ENCODE peak calls at places on chromosomes 5 and 9, in five cellular contexts. W is colonic mucosa, V is GM12865, C is pancreas, U is heart left ventricle. I is an unnamed sample.

GRCh38 chr9:104276709-104277245 is 182.7 kb downstream of the SMC2 start:
- DNase-seq in W (no peak), V (no peak), C (no peak), U (no peak), I (no peak)

GRCh38 chr9:15606667-15607472 is 54.0 kb downstream of the CCDC171 start:
- DNase-seq in W (peak), V (peak), C (no peak), U (no peak), I (no peak)

GRCh38 chr9:69273162-69273561 is 51.9 kb upstream of the ENTREP1 start:
- DNase-seq in W (no peak), V (no peak), C (no peak), U (peak), I (no peak)

GRCh38 chr9:136338511-136338910 is 11.2 kb downstream of the GPSM1 start:
- DNase-seq in W (no peak), V (no peak), C (peak), U (no peak), I (no peak)

GRCh38 chr5:153523196-153523595 is 32.7 kb downstream of the GRIA1 start:
- DNase-seq in W (no peak), V (no peak), C (no peak), U (no peak), I (no peak)

GRCh38 chr9:37582548-37583157 is 6.5 kb upstream of the FBXO10 start:
- DNase-seq in W (no peak), V (peak), C (no peak), U (no peak), I (no peak)

GRCh38 chr5:15966066-15966640 is 213.4 kb downstream of the MARCHF11 start:
- DNase-seq in W (no peak), V (no peak), C (no peak), U (no peak), I (no peak)

GRCh38 chr5:103111458-103111857 is 8.5 kb downstream of the GIN1 start:
- DNase-seq in W (no peak), V (no peak), C (no peak), U (no peak), I (no peak)

GRCh38 chr9:125966959-125967711 is 220.0 kb downstream of the PBX3 start:
- DNase-seq in W (no peak), V (no peak), C (no peak), U (no peak), I (no peak)

GRCh38 chr5:73031839-73032238 is 76.0 kb downstream of the FCHO2 start:
- DNase-seq in W (no peak), V (no peak), C (peak), U (no peak), I (no peak)

GRCh38 chr5:65209341-65209740 is 272.4 kb downstream of the ADAMTS6 start:
- DNase-seq in W (no peak), V (no peak), C (no peak), U (no peak), I (no peak)

GRCh38 chr5:178104492-178104891 is 8.8 kb upstream of the N4BP3 start:
- DNase-seq in W (peak), V (no peak), C (no peak), U (no peak), I (no peak)

GRCh38 chr9:35395076-35395675 is 94.7 kb upstream of the RUSC2 start:
- DNase-seq in W (no peak), V (no peak), C (no peak), U (no peak), I (no peak)

GRCh38 chr5:23840083-23840482 is 332.7 kb downstream of the PRDM9 start:
- DNase-seq in W (no peak), V (no peak), C (no peak), U (no peak), I (no peak)

GRCh38 chr5:94469889-94470288 is 148.5 kb downstream of the KIAA0825 start:
- DNase-seq in W (no peak), V (no peak), C (no peak), U (no peak), I (no peak)

GRCh38 chr5:62572918-62573514 is 5.6 kb upstream of the LRRC70 start:
- DNase-seq in W (no peak), V (no peak), C (no peak), U (no peak), I (no peak)

GRCh38 chr9:134258828-134259546 is 67.3 kb upstream of the RXRA start:
- DNase-seq in W (no peak), V (no peak), C (peak), U (peak), I (no peak)

GRCh38 chr9:35757527-35758275 is 3.6 kb upstream of the MSMP start:
- DNase-seq in W (no peak), V (no peak), C (no peak), U (peak), I (no peak)

GRCh38 chr9:15086096-15087030 is 176.1 kb upstream of the FREM1 start:
- DNase-seq in W (no peak), V (no peak), C (peak), U (no peak), I (no peak)

GRCh38 chr9:131289301-131290038 is at the start of gene PLPP7:
- DNase-seq in W (no peak), V (peak), C (no peak), U (peak), I (no peak)

GRCh38 chr9:86732514-86732913 is 214.8 kb downstream of the GAS1 start:
- DNase-seq in W (no peak), V (no peak), C (no peak), U (no peak), I (no peak)

GRCh38 chr5:142248853-142249462 is 75.9 kb downstream of the SPRY4 start:
- DNase-seq in W (peak), V (no peak), C (no peak), U (peak), I (no peak)

GRCh38 chr9:69822091-69822750 is 1.6 kb downstream of the CFAP95 start:
- DNase-seq in W (no peak), V (no peak), C (no peak), U (no peak), I (no peak)

GRCh38 chr5:73298251-73299016 is 125.4 kb downstream of the TMEM174 start:
- DNase-seq in W (no peak), V (no peak), C (no peak), U (no peak), I (no peak)

GRCh38 chr9:130339306-130339705 is 73.7 kb downstream of the HMCN2 start:
- DNase-seq in W (no peak), V (no peak), C (no peak), U (no peak), I (no peak)

GRCh38 chr5:66861402-66861801 is 265.2 kb downstream of the MAST4 start:
- DNase-seq in W (no peak), V (no peak), C (no peak), U (no peak), I (no peak)

GRCh38 chr5:140295414-140295813 is 7.5 kb downstream of the PFDN1 start:
- DNase-seq in W (peak), V (peak), C (no peak), U (peak), I (peak)

DNA sequence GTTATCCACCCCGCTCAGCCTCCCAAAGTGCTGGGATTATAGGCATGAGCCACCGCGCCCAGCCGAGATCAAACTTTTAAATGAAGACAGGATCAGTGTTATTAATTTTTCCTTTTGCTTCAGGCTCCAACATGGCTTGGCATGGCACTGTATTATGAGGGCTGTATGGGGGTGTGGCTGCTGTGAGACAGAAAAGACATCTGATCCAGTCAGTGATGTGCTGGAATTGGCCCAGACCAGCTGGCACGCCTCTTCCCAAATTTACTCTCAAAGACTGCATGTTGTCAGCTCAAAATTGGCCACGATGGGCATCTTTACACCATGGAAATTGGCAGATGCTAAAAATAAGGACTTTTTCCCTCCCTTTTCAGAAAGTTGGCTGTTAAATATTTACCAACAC is 12.1 kb upstream of the COL27A1 start:
- DNase-seq in W (no peak), V (no peak), C (no peak), U (no peak), I (no peak)
- H3K4me3 ChIP-seq in W (no peak), V (no peak), C (no peak), U (no peak), I (no peak)

DNA sequence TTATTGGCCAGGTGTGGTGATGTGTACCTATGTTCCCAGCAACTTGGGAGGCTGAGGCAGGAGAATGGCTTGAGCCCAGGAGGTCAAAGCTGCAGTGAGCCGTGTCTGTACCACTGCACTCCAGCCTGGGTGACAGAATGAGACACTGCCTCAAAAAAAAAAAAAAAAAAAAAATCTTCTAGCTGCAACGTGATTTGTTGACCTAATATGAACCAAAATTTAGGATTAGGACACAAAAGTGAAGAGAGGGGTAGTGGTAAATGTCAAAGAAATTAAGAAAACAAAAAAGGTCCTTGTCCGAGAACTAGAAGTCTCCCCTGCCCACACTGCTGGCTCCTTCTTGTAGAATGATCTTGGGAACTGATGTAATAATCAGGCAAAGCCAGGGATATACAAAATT is 272.0 kb downstream of the EFNA5 start:
- DNase-seq in W (no peak), V (no peak), C (no peak), U (no peak), I (no peak)
- TF ChIP-seq CTCF in W (no peak), V (no peak), C (no peak), U (no peak), I (no peak)

DNA sequence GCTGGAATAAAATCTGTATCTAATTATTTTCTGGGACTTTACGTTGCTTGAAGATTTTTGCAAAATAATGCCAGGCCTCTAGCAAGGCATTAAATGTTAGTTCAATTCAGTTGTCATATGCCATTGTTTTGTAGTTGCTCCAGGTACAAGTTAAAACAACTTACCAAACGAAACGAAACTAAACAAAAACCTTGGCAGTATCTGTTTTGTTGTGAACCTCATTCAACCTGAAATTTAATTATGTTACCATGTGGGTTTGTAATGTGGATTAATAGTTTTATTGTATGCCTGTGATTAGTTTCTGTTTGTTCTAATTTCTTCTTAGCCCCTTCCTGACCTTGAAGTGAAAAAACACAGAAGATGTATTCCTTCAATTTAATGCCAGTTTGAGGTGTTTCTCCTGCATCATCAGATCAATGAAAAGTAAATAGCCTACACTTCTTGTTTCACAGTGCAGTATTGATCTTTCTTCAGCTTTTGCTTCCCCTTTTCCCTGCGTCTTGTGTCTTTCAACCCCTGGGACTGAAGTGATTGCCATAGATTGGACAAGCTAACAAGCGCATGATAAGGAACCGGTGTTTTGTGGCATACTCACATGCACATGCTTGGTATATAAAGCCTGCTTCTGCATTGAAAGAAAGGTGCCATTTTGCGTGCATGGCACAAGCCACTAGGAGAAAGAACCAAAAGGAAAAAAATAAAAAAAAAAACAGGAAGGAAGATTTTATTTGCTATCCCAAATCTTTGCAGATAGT is 699.0 kb upstream of the ARRDC3 start:
- DNase-seq in W (no peak), V (no peak), C (no peak), U (no peak), I (no peak)
- H3K4me3 ChIP-seq in W (no peak), V (no peak), C (no peak), U (no peak), I (no peak)

GRCh38 chr5:180201051-180201987 is 7.7 kb downstream of the RASGEF1C start:
- DNase-seq in W (no peak), V (no peak), C (no peak), U (no peak), I (no peak)
- TF ChIP-seq CTCF in W (peak), V (no peak), C (no peak), U (no peak), I (peak)

DNA sequence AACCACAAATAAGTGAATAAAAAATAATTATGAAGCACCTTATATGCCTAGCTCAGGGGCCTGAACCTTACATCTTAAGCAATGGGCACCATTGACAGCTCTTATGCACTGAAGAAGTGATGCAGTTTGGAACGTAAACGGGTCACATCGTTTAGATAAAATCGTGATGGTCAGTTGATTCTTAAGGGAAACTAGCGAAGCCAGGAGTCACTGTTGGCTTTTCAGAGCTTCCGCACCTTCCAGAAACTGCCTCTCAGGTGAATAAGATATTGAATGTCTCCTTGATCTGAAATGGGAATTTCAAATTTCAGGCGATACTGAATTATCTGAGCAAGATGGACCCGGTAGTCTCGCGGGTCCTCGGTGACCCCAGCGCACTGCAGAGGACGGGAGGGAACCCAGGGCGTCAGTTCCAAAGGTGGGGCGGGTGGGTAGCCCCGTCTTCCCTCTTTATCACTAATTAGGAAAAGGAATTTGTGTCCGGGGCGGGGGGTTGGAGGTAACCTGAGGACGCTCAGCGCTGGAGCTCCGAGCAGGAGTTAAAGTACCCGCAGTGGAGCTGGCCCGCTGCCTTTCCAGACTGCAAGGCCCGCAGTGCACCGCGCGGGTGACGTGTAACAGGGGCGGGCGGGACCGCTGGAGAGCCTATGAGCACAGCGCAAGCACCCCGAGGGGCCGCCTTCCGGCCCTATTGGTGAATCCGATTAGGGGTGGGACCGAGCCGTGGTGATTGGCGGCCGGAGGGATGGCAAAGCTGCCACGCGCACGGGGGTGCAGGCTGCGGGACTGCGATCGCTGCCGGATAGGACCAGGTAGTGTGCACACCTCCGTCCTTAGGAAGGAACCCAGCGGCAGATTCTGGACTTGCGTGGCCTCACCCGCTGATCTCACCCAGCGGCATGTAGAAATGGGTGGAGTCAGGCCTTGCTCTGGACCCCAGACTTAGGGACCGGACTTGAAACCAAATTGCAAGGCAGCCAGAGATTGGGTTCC is 19.7 kb upstream of the GARNL3 start:
- DNase-seq in W (peak), V (peak), C (peak), U (peak), I (peak)
- H3K4me3 ChIP-seq in W (peak), V (peak), C (peak), U (peak), I (peak)

GRCh38 chr9:99349870-99350269 is 127.8 kb downstream of the SEC61B start:
- DNase-seq in W (no peak), V (no peak), C (no peak), U (no peak), I (no peak)

GRCh38 chr9:99350461-99350860 is 128.4 kb downstream of the SEC61B start:
- DNase-seq in W (no peak), V (no peak), C (no peak), U (no peak), I (no peak)

GRCh38 chr9:99352786-99353185 is 130.7 kb downstream of the SEC61B start:
- DNase-seq in W (no peak), V (no peak), C (no peak), U (no peak), I (no peak)

GRCh38 chr9:99353408-99353807 is 131.3 kb downstream of the SEC61B start:
- DNase-seq in W (no peak), V (no peak), C (no peak), U (no peak), I (no peak)

GRCh38 chr9:99351647-99352046 is 129.6 kb downstream of the SEC61B start:
- DNase-seq in W (no peak), V (no peak), C (no peak), U (no peak), I (no peak)
- TF ChIP-seq CTCF in W (no peak), V (no peak), C (no peak), U (no peak), I (no peak)

DNA sequence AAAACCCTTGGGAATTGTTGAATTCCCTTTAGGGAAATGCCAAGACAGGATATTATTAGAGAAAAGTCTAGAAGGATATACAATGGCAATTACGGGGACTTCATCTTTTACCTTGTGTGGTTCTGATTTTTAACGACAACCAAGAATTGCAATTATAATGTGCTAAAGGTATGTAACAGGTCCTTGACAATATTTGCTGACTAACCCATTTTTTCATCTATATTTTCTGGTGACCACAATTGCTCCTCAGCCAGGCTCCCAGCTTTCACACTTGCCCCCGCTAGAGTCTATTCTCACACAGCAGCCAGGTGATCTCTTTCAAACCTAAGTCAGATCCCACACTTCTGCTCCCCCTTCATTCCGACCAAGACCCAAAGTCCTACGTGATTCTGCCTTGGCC is 34.3 kb downstream of the BARHL1 start:
- DNase-seq in W (no peak), V (no peak), C (no peak), U (no peak), I (no peak)
- H3K4me3 ChIP-seq in W (no peak), V (no peak), C (no peak), U (no peak), I (no peak)

GRCh38 chr5:176387384-176387925 is 943 bp downstream of the NOP16 start:
- DNase-seq in W (no peak), V (peak), C (no peak), U (no peak), I (no peak)
- TF ChIP-seq CTCF in W (no peak), V (no peak), C (no peak), U (no peak), I (no peak)

DNA sequence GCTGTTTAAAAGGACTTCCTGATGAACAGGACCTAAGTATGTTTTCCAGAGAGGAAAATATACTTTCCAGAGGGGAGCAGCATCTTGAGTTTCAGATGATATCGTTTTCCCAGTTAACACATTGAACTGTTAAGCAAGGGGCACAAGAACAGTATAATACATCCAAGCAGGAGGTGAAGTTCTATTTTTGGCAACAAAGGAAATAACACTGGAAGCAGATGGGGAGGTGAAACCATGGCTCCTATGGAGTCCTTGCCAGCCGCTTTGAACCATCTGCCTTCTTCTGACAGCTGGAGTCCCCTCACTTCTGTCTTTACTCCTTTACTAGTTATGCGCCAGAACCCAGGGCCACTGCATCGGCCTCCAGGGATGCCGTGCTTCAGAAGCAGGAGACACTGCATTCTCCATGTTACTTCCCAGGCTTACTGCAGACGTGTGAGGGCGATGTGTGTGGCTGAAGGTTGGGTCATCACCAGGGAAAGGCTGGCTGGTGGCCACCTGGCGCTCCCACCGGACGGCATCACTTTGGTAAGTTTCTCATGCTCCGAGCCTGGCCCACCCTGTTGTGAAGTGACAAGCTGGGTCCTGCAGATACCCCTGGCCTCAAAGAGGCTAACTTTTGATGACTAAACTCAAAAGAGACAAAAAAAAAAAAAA is 77.8 kb downstream of the TTLL11 start:
- DNase-seq in W (no peak), V (no peak), C (no peak), U (no peak), I (no peak)
- H3K4me3 ChIP-seq in W (no peak), V (no peak), C (no peak), U (no peak), I (no peak)

DNA sequence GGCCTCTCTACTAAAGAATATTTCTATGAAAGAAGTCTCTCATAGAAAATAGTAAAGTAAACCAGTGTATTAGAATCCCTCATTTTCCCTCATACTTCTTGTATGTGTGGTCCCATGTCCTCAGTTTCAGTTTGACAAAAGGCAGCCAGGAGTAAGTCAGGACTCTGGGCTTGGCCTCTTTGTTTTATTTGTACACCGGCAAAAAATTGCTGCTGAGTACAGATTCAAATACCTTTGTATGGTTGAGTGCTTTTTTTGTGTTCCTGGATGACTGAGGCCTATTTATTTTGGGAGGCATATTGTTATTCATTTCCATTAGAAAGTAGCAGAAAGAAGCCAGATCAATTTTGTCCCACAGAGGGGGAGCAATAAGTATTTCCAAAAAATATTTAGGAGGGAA is 47.3 kb upstream of the CEP78 start:
- DNase-seq in W (no peak), V (no peak), C (no peak), U (no peak), I (no peak)
- TF ChIP-seq CTCF in W (no peak), V (no peak), C (no peak), U (no peak), I (no peak)

I was measured in GM12864.